ENCODE peak calls at places on chromosomes 4 and X, in four cellular contexts. G, D, P and U are unnamed samples.
A peak's percentile ranks its signal among the peaks of the same experiment; 100 is the strongest.

GRCh38 chr4:128597515-128597914 is 212.0 kb upstream of the JADE1 start:
- DNase-seq in G (no peak), D (no peak), P (no peak), U (no peak)

GRCh38 chr4:87019243-87019817 is 84.5 kb downstream of the AFF1 start:
- DNase-seq in G (no peak), D (no peak), P (no peak), U (no peak)

GRCh38 chrX:133265331-133265730 is 47.2 kb upstream of the TFDP3 start:
- DNase-seq in G (peak; percentile 98), D (no peak), P (no peak), U (peak; percentile 80)

GRCh38 chr4:7226464-7226863 is 34.1 kb downstream of the SORCS2 start:
- DNase-seq in G (peak; percentile 64), D (no peak), P (no peak), U (no peak)

GRCh38 chrX:154732421-154733071 is 18.3 kb downstream of the GAB3 start:
- DNase-seq in G (peak; percentile 20), D (no peak), P (no peak), U (no peak)

GRCh38 chrX:153598541-153599191 is at the start of gene CCNQ:
- DNase-seq in G (peak; percentile 65), D (no peak), P (no peak), U (peak; percentile 33)

GRCh38 chrX:13690836-13691235 is 1.9 kb downstream of the RAB9A start:
- DNase-seq in G (peak; percentile 31), D (no peak), P (no peak), U (no peak)

GRCh38 chr4:124234771-124235170 is 477.8 kb downstream of the ANKRD50 start:
- DNase-seq in G (no peak), D (no peak), P (no peak), U (no peak)

GRCh38 chr4:48558026-48558425 is 68.0 kb downstream of the ZAR1 start:
- DNase-seq in G (no peak), D (no peak), P (no peak), U (no peak)

GRCh38 chr4:84394386-84394785 is 104.7 kb downstream of the NKX6-1 start:
- DNase-seq in G (no peak), D (no peak), P (no peak), U (no peak)

GRCh38 chrX:72069380-72070160 is 62.1 kb downstream of the RTL5 start:
- DNase-seq in G (no peak), D (no peak), P (no peak), U (no peak)

GRCh38 chr4:60482921-60483351 is 717.2 kb upstream of the ADGRL3 start:
- DNase-seq in G (peak; percentile 17), D (no peak), P (no peak), U (no peak)

GRCh38 chr4:158903079-158903456 is 134.2 kb downstream of the FNIP2 start:
- DNase-seq in G (no peak), D (no peak), P (no peak), U (no peak)